ENCODE peak calls at places on chromosomes 3 and 15, in four cellular contexts. N is MM.1S, B is upper lobe of left lung, I is endothelial cell of umbilical vein. O is an unnamed sample.

GRCh38 chr3:131543714-131544113 is 40.9 kb upstream of the MRPL3 start:
- DNase-seq in I (peak), B (no peak), N (no peak), O (no peak)

GRCh38 chr3:104596054-104596453 is 770.7 kb upstream of the ALCAM start:
- DNase-seq in B (no peak), I (no peak), N (no peak), O (no peak)

GRCh38 chr3:149247929-149248691 is 26.5 kb upstream of the CP start:
- DNase-seq in N (peak), I (peak), B (no peak), O (no peak)

GRCh38 chr3:126321490-126321889 is 35.7 kb downstream of the KLF15 start:
- DNase-seq in I (no peak), B (no peak), N (no peak), O (no peak)

GRCh38 chr3:3129579-3129978 is 2.8 kb downstream of the TRNT1 start:
- DNase-seq in B (no peak), I (no peak), N (no peak), O (no peak)

GRCh38 chr3:56916697-56917336 is 115.1 kb upstream of the ARHGEF3 start:
- DNase-seq in N (peak), I (no peak), B (no peak), O (no peak)

GRCh38 chr3:14718539-14718938 is 43.6 kb downstream of the C3orf20 start:
- DNase-seq in I (no peak), N (no peak), B (no peak), O (no peak)

GRCh38 chr15:69394556-69395282 is 19.4 kb upstream of the KIF23 start:
- DNase-seq in B (peak), N (peak), I (peak), O (peak)

GRCh38 chr3:51929420-51930003 is 12.2 kb downstream of the RRP9 start:
- DNase-seq in I (no peak), B (no peak), N (no peak), O (no peak)

GRCh38 chr15:67148196-67148701 is 82.8 kb downstream of the SMAD3 start:
- DNase-seq in B (no peak), I (peak), N (no peak), O (no peak)

GRCh38 chr3:72186485-72186864 is 401.5 kb upstream of the PROK2 start:
- DNase-seq in I (peak), B (no peak), N (no peak), O (no peak)

GRCh38 chr15:64742385-64742784 is 33.0 kb downstream of the RBPMS2 start:
- DNase-seq in I (no peak), N (no peak), B (no peak), O (no peak)

GRCh38 chr15:75024102-75024636 is 779 bp downstream of the PPCDC start:
- DNase-seq in I (peak), N (peak), B (no peak), O (no peak)

GRCh38 chr15:52463638-52464037 is 65.0 kb downstream of the MYO5A start:
- DNase-seq in N (peak), B (no peak), I (peak), O (no peak)

GRCh38 chr3:101873619-101874018 is 24.3 kb downstream of the NFKBIZ start:
- DNase-seq in N (no peak), B (no peak), I (peak), O (no peak)

GRCh38 chr3:136196064-136196400 is at the start of gene MSL2:
- DNase-seq in I (no peak), B (peak), N (no peak), O (no peak)

GRCh38 chr3:178602864-178603263 is 66.6 kb downstream of the KCNMB2 start:
- DNase-seq in I (no peak), N (no peak), B (no peak), O (no peak)

GRCh38 chr3:192917258-192917507 is 473 bp downstream of the MB21D2 start:
- DNase-seq in I (no peak), B (no peak), N (peak), O (no peak)

GRCh38 chr3:161369531-161369930 is 1.8 kb downstream of the SPTSSB start:
- DNase-seq in B (no peak), I (no peak), N (no peak), O (no peak)

GRCh38 chr3:69082805-69083204 is 1.9 kb upstream of the ARL6IP5 start:
- DNase-seq in B (no peak), N (peak), I (peak), O (peak)

GRCh38 chr3:151541184-151541583 is 80.3 kb upstream of the IGSF10 start:
- DNase-seq in B (no peak), I (no peak), N (no peak), O (no peak)
- TF ChIP-seq CTCF in B (no peak), I (no peak), N (no peak), O (no peak)

GRCh38 chr15:38563723-38564519 is 693 bp downstream of the RASGRP1 start:
- DNase-seq in B (peak), I (peak), N (peak), O (peak)

GRCh38 chr15:38560456-38560926 is 4.1 kb downstream of the RASGRP1 start:
- DNase-seq in B (no peak), N (no peak), I (no peak), O (no peak)

GRCh38 chr15:38564557-38565286 is at the start of gene RASGRP1:
- DNase-seq in B (peak), N (peak), I (peak), O (peak)

GRCh38 chr15:38559908-38560307 is 4.7 kb downstream of the RASGRP1 start:
- DNase-seq in I (no peak), N (no peak), B (no peak), O (no peak)

DNA sequence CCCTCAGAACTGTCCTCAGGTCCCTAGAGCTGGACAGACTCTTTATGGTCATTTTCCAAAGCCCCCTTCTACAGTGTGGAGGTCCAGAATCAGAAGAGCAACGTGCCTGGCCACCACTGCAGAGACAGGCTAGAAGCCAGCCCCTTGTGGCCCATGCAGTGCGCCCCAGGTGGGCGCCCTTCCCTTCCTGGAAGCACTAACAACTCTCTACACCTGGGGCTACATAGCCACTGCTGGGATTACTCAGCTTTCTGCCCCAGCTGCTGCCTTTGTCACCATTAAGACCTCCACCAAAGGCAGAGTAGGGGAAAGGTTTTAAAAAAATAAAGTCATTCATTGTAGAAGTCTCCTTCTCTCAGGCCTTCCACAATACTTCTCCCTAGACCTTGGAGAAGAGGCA is 2.3 kb downstream of the RASGRP1 start:
- DNase-seq in B (peak), I (no peak), N (no peak), O (no peak)
- TF ChIP-seq CTCF in B (no peak), I (no peak), N (no peak), O (no peak)

GRCh38 chr15:63292241-63292640 is 14.8 kb downstream of the APH1B start:
- DNase-seq in I (no peak), N (no peak), B (no peak), O (no peak)

GRCh38 chr15:63287109-63287508 is 9.7 kb downstream of the APH1B start:
- DNase-seq in I (peak), B (no peak), N (no peak), O (no peak)

GRCh38 chr15:63291507-63291906 is 14.1 kb downstream of the APH1B start:
- DNase-seq in B (no peak), N (no peak), I (peak), O (no peak)

GRCh38 chr15:63288342-63288741 is 10.9 kb downstream of the APH1B start:
- DNase-seq in N (no peak), I (peak), B (no peak), O (no peak)

GRCh38 chr15:63288778-63289378 is 11.5 kb downstream of the APH1B start:
- DNase-seq in N (peak), I (peak), B (no peak), O (no peak)
- TF ChIP-seq CTCF in N (peak), I (peak), B (peak), O (peak)

GRCh38 chr15:59260090-59260489 is 53.4 kb downstream of the LDHAL6B start:
- DNase-seq in B (no peak), N (no peak), I (no peak), O (no peak)

GRCh38 chr15:59266015-59266414 is 59.4 kb downstream of the LDHAL6B start:
- DNase-seq in I (no peak), B (no peak), N (no peak), O (no peak)

GRCh38 chr15:59258317-59258716 is 51.7 kb downstream of the LDHAL6B start:
- DNase-seq in N (no peak), I (no peak), B (no peak), O (no peak)

GRCh38 chr15:59259137-59259943 is 52.7 kb downstream of the LDHAL6B start:
- DNase-seq in N (no peak), B (no peak), I (no peak), O (no peak)

DNA sequence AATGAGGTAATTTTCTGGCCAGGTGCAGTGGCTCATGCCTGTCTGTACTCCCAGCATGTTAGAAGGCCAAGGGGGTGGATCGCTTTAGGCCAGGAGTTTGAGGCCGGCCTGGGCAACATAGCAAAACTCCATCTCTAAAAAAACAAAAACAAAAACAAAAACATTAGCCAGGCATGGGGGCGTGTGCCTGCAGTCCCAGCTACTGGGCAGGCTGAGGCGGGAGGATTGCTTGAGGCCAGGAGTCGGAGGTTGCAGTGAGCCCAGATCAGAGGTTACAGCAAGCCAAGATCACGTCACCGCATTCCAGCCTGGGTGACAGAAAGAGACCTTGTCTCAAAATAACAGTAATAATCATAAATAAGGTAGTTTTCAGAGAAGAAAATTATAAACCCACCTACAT is 55.7 kb downstream of the LDHAL6B start:
- DNase-seq in N (no peak), B (no peak), I (no peak), O (no peak)
- TF ChIP-seq CTCF in N (no peak), B (no peak), I (no peak), O (no peak)

GRCh38 chr3:99213019-99213418 is 311.5 kb upstream of the DCBLD2 start:
- DNase-seq in N (no peak), B (no peak), I (no peak), O (no peak)

DNA sequence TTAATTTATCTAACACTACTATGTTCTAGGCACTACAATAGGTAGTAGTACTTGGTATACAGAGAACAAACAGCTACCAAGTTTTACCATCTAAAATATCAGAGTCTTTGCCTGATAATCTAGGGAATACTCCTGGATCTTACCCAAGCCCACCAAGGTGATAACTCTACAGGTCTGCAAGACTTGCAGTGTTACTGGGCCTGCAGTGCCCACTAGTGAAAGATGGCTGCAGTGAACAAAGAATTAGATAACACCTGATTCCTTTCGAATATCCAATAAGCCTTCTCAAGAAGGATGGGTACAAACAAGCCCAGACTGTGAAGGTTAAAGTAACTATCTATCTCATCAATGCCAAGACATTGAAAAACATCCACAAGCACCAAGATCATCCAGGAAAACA is 317.0 kb upstream of the DCBLD2 start:
- DNase-seq in I (no peak), N (no peak), B (no peak), O (no peak)
- TF ChIP-seq CTCF in I (no peak), N (no peak), B (no peak), O (no peak)

DNA sequence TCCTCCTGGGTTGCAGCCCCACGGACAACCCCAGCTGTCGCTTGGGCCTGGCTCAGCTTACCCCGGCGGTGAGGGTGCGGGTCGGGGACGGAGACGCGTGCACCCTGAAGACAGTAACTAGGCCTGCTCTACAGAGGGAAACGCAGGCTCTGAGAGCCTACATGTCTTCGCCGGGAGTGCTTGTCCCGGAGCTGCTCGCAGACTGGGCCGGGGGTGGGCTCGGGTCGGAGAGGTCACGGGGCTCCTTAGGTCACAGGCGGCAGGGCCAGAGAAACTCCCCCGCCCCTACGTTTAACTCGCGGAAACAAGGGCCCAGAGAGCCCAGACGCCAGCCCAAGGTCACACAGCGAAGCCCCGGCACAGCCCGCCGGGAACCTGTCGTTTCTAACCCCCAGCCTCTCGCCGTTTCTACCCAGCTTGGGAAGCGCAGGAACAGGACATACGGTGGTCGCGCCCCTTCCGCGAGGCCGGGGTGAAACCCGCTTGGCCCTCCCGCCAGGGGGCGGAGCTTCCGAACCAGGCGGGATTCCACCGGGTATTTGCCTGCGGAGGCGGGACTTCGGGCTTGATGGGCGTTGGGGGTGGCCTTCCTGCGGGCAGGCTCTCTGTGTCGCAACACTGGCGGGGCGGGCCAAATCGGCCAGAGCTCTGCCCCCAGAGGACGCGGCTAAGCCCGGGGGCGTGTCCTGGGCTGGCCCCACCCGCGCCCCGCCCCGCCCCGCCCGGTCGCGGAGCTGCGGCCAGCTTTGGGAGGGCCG is at the start of gene HDAC11:
- DNase-seq in I (peak), N (peak), B (peak), O (peak)
- TF ChIP-seq CTCF in I (no peak), N (no peak), B (peak), O (no peak)